ENCODE peak calls at places on chromosomes 2 and 18, in eight cellular contexts. G is pons, E is BJ, S is colonic mucosa, Q is omental fat pad, D is 8988T, P is amniotic stem cell, N is GM13977. L is an unnamed sample.

GRCh38 chr2:189115126-189115525 is 64.4 kb downstream of the COL5A2 start:
- DNase-seq in P (no peak), D (no peak), G (no peak), N (no peak), S (no peak), Q (no peak), E (no peak), L (no peak)

GRCh38 chr2:27262379-27263286 is at the start of gene SLC30A3:
- DNase-seq in N (peak), G (no peak), P (no peak), Q (peak), D (peak), E (no peak), S (peak), L (peak)

GRCh38 chr2:134282638-134283400 is 28.9 kb downstream of the MGAT5 start:
- DNase-seq in E (no peak), P (no peak), S (no peak), Q (no peak), G (no peak), D (no peak), N (peak), L (no peak)

GRCh38 chr2:25042321-25043240 is 705 bp downstream of the EFR3B start:
- DNase-seq in E (no peak), G (no peak), Q (no peak), P (no peak), S (peak), N (peak), D (no peak), L (peak)

GRCh38 chr2:168686485-168687191 is 115.8 kb upstream of the NOSTRIN start:
- DNase-seq in P (peak), G (no peak), E (no peak), N (no peak), S (no peak), Q (no peak), D (peak), L (peak)

GRCh38 chr2:109215866-109216265 is 86.9 kb downstream of the SH3RF3 start:
- DNase-seq in P (no peak), E (no peak), G (no peak), Q (no peak), D (no peak), S (no peak), N (no peak), L (no peak)

GRCh38 chr18:3411854-3412268 is 38.1 kb upstream of the TGIF1 start:
- DNase-seq in E (no peak), Q (no peak), D (peak), P (no peak), G (no peak), S (peak), N (no peak), L (peak)

GRCh38 chr2:191025155-191025554 is 11.2 kb upstream of the STAT1 start:
- DNase-seq in G (no peak), D (no peak), S (no peak), P (no peak), N (no peak), Q (no peak), E (no peak), L (no peak)

GRCh38 chr2:199484927-199485326 is 27.2 kb upstream of the SATB2 start:
- DNase-seq in P (no peak), N (no peak), E (no peak), D (no peak), G (no peak), Q (no peak), S (peak), L (peak)

GRCh38 chr2:127449898-127450297 is 31.7 kb downstream of the PROC start:
- DNase-seq in Q (no peak), D (no peak), G (no peak), S (no peak), P (no peak), N (no peak), E (no peak), L (no peak)

GRCh38 chr2:240595381-240596079 is 9.0 kb downstream of the CAPN10 start:
- DNase-seq in S (peak), N (peak), G (no peak), P (no peak), E (no peak), D (peak), Q (no peak), L (no peak)

GRCh38 chr18:63823516-63824219 is 48.5 kb downstream of the SERPINB7 start:
- DNase-seq in D (no peak), G (peak), E (no peak), N (no peak), S (peak), P (no peak), Q (peak), L (peak)

GRCh38 chr2:152510636-152511035 is 175.7 kb downstream of the FMNL2 start:
- DNase-seq in D (no peak), N (no peak), S (no peak), Q (no peak), G (no peak), P (no peak), E (no peak), L (no peak)

L was measured in EL.